ENCODE peak calls at places on chromosomes 12 and 14, in four cellular contexts. Y, M, E and V are unnamed samples.

GRCh38 chr14:102799684-102800562 is 22.7 kb downstream of the TRAF3 start:
- DNase-seq in Y (no peak), M (peak), E (peak), V (no peak)

GRCh38 chr14:105783707-105784106 is 257.3 kb downstream of the TMEM121 start:
- DNase-seq in Y (no peak), M (no peak), E (no peak), V (no peak)

GRCh38 chr12:101823891-101824290 is 6.9 kb downstream of the GNPTAB start:
- DNase-seq in Y (peak), M (no peak), E (no peak), V (no peak)

GRCh38 chr12:4454315-4454860 is 8.8 kb upstream of the FGF6 start:
- DNase-seq in Y (no peak), M (no peak), E (no peak), V (no peak)

GRCh38 chr12:58563621-58564020 is 356.7 kb downstream of the LRIG3 start:
- DNase-seq in Y (no peak), M (peak), E (no peak), V (no peak)

GRCh38 chr14:39396448-39396847 is 35.8 kb downstream of the FBXO33 start:
- DNase-seq in Y (no peak), M (peak), E (no peak), V (no peak)

GRCh38 chr12:101939306-101939705 is 61.9 kb downstream of the DRAM1 start:
- DNase-seq in Y (no peak), M (no peak), E (no peak), V (no peak)

GRCh38 chr12:130880411-130880885 is 8.6 kb downstream of the RAN start:
- DNase-seq in Y (no peak), M (no peak), E (no peak), V (no peak)

GRCh38 chr14:94115631-94116030 is 5.1 kb downstream of the IFI27 start:
- DNase-seq in Y (no peak), M (no peak), E (no peak), V (no peak)

GRCh38 chr12:67482751-67483661 is 165.5 kb upstream of the DYRK2 start:
- DNase-seq in Y (peak), M (peak), E (no peak), V (peak)

GRCh38 chr12:75684678-75685620 is 173.5 kb upstream of the KRR1 start:
- DNase-seq in Y (no peak), M (peak), E (no peak), V (no peak)

GRCh38 chr12:78571953-78572352 is 292.6 kb upstream of the SYT1 start:
- DNase-seq in Y (no peak), M (no peak), E (no peak), V (no peak)

GRCh38 chr14:95850429-95850828 is 26.2 kb upstream of the TUNAR start:
- DNase-seq in Y (no peak), M (no peak), E (no peak), V (no peak)

GRCh38 chr12:39441963-39442894 is 691 bp downstream of the KIF21A start:
- DNase-seq in Y (no peak), M (peak), E (no peak), V (no peak)

GRCh38 chr12:93918262-93918661 is 230.1 kb upstream of the PLXNC1 start:
- DNase-seq in Y (no peak), M (peak), E (peak), V (peak)

GRCh38 chr12:14410177-14410576 is 44.7 kb downstream of the ATF7IP start:
- DNase-seq in Y (no peak), M (peak), E (no peak), V (no peak)

GRCh38 chr12:2682301-2683282 is 112.2 kb upstream of the FKBP4 start:
- DNase-seq in Y (peak), M (peak), E (no peak), V (no peak)

GRCh38 chr12:77681726-77682125 is 149.0 kb upstream of the NAV3 start:
- DNase-seq in Y (no peak), M (no peak), E (no peak), V (no peak)

GRCh38 chr12:51948066-51948465 is 3.4 kb upstream of the ACVR1B start:
- DNase-seq in Y (no peak), M (no peak), E (no peak), V (no peak)

GRCh38 chr14:33933386-33933934 is 17.4 kb downstream of the EGLN3 start:
- DNase-seq in Y (no peak), M (no peak), E (no peak), V (no peak)

GRCh38 chr12:65632131-65632855 is 192.0 kb upstream of the HMGA2 start:
- DNase-seq in Y (no peak), M (peak), E (no peak), V (no peak)

GRCh38 chr12:5076761-5077160 is 33.1 kb downstream of the KCNA5 start:
- DNase-seq in Y (no peak), M (no peak), E (no peak), V (no peak)

GRCh38 chr12:14238224-14238792 is 127.2 kb upstream of the ATF7IP start:
- DNase-seq in Y (no peak), M (peak), E (no peak), V (no peak)

GRCh38 chr12:121804417-121805111 is 755 bp downstream of the SETD1B start:
- DNase-seq in Y (peak), M (peak), E (no peak), V (no peak)

GRCh38 chr12:86669010-86669409 is 412.8 kb upstream of the MGAT4C start:
- DNase-seq in Y (no peak), M (no peak), E (no peak), V (no peak)

GRCh38 chr12:18108611-18109010 is 18.6 kb upstream of the RERGL start:
- DNase-seq in Y (no peak), M (no peak), E (no peak), V (no peak)

GRCh38 chr12:100651694-100652093 is 78.2 kb downstream of the GAS2L3 start:
- DNase-seq in Y (no peak), M (peak), E (no peak), V (no peak)

GRCh38 chr12:106583578-106584103 is 837 bp downstream of the RFX4 start:
- DNase-seq in Y (no peak), M (no peak), E (no peak), V (no peak)

GRCh38 chr12:52526511-52526951 is 6.3 kb upstream of the KRT5 start:
- DNase-seq in Y (no peak), M (no peak), E (no peak), V (no peak)

GRCh38 chr12:92551853-92552397 is 150.9 kb upstream of the PLEKHG7 start:
- DNase-seq in Y (no peak), M (peak), E (peak), V (no peak)

GRCh38 chr12:31005944-31006361 is 67.7 kb upstream of the DDX11 start:
- DNase-seq in Y (no peak), M (peak), E (no peak), V (peak)